ENCODE peak calls at places on chromosomes 16 and 17, in four cellular contexts. One of them, this sample, is unnamed.

GRCh38 chr17:44608732-44609435 is 47.4 kb upstream of the MEIOC start:
- DNase-seq in thoracic aorta: no peak
- DNase-seq in cardiac muscle cell: no peak
- DNase-seq in aorta: no peak
- DNase-seq in this sample: no peak

GRCh38 chr17:69232650-69233049 is 4.0 kb upstream of the ABCA10 start:
- DNase-seq in thoracic aorta: no peak
- DNase-seq in cardiac muscle cell: no peak
- DNase-seq in aorta: no peak
- DNase-seq in this sample: no peak

GRCh38 chr17:82258555-82258954 is 14.9 kb downstream of the CSNK1D start:
- DNase-seq in thoracic aorta: no peak
- DNase-seq in cardiac muscle cell: no peak
- DNase-seq in aorta: no peak
- DNase-seq in this sample: no peak

GRCh38 chr17:45677770-45678169 is 106.3 kb upstream of the CRHR1 start:
- DNase-seq in thoracic aorta: no peak
- DNase-seq in cardiac muscle cell: no peak
- DNase-seq in aorta: no peak
- DNase-seq in this sample: no peak

GRCh38 chr17:38926290-38927070 is 1.1 kb downstream of the LASP1NB start:
- DNase-seq in thoracic aorta: no peak
- DNase-seq in cardiac muscle cell: no peak
- DNase-seq in aorta: no peak
- DNase-seq in this sample: no peak

GRCh38 chr16:30805056-30805369 is 18.0 kb upstream of the ZNF629 start:
- DNase-seq in thoracic aorta: no peak
- DNase-seq in cardiac muscle cell: no peak
- DNase-seq in aorta: no peak
- DNase-seq in this sample: no peak

GRCh38 chr17:80663783-80664206 is 119.2 kb downstream of the RPTOR start:
- DNase-seq in thoracic aorta: no peak
- DNase-seq in cardiac muscle cell: no peak
- DNase-seq in aorta: peak; percentile 58
- DNase-seq in this sample: no peak

GRCh38 chr17:13792314-13792713 is 190.6 kb upstream of the HS3ST3A1 start:
- DNase-seq in thoracic aorta: no peak
- DNase-seq in cardiac muscle cell: peak; percentile 33
- DNase-seq in aorta: no peak
- DNase-seq in this sample: no peak

GRCh38 chr17:36001862-36002603 is 680 bp upstream of the CCL15 start:
- DNase-seq in thoracic aorta: no peak
- DNase-seq in cardiac muscle cell: peak; percentile 37
- DNase-seq in aorta: no peak
- DNase-seq in this sample: no peak

GRCh38 chr17:56441331-56441730 is 152.2 kb upstream of the NOG start:
- DNase-seq in thoracic aorta: no peak
- DNase-seq in cardiac muscle cell: no peak
- DNase-seq in aorta: no peak
- DNase-seq in this sample: no peak

GRCh38 chr17:59842901-59843652 is 49.7 kb downstream of the TUBD1 start:
- DNase-seq in thoracic aorta: no peak
- DNase-seq in cardiac muscle cell: no peak
- DNase-seq in aorta: peak; percentile 89
- DNase-seq in this sample: peak; percentile 82

GRCh38 chr16:2809149-2809760 is 7.8 kb upstream of the PRSS21 start:
- DNase-seq in thoracic aorta: no peak
- DNase-seq in cardiac muscle cell: no peak
- DNase-seq in aorta: no peak
- DNase-seq in this sample: no peak

GRCh38 chr17:41504126-41504977 is 1.1 kb downstream of the KRT13 start:
- DNase-seq in thoracic aorta: no peak
- DNase-seq in cardiac muscle cell: no peak
- DNase-seq in aorta: no peak
- DNase-seq in this sample: no peak

GRCh38 chr17:40486513-40487370 is 14.7 kb downstream of the TNS4 start:
- DNase-seq in thoracic aorta: no peak
- DNase-seq in cardiac muscle cell: no peak
- DNase-seq in aorta: no peak
- DNase-seq in this sample: no peak

GRCh38 chr17:56861899-56862298 is 27.9 kb downstream of the DGKE start:
- DNase-seq in thoracic aorta: no peak
- DNase-seq in cardiac muscle cell: no peak
- DNase-seq in aorta: no peak
- DNase-seq in this sample: no peak

GRCh38 chr16:5065813-5066212 is at the start of gene C16orf89:
- DNase-seq in thoracic aorta: no peak
- DNase-seq in cardiac muscle cell: no peak
- DNase-seq in aorta: no peak
- DNase-seq in this sample: no peak

GRCh38 chr17:9239821-9240658 is 218.7 kb downstream of the NTN1 start:
- DNase-seq in thoracic aorta: peak; percentile 40
- DNase-seq in cardiac muscle cell: peak; percentile 69
- DNase-seq in aorta: peak; percentile 88
- DNase-seq in this sample: peak; percentile 63

GRCh38 chr16:55323637-55324490 is at the start of gene IRX6:
- DNase-seq in thoracic aorta: no peak
- DNase-seq in cardiac muscle cell: peak; percentile 77
- DNase-seq in aorta: no peak
- DNase-seq in this sample: no peak

GRCh38 chr17:9285602-9286001 is 264.3 kb downstream of the NTN1 start:
- DNase-seq in thoracic aorta: no peak
- DNase-seq in cardiac muscle cell: no peak
- DNase-seq in aorta: no peak
- DNase-seq in this sample: no peak

GRCh38 chr16:27571433-27572306 is 21.7 kb downstream of the KATNIP start:
- DNase-seq in thoracic aorta: no peak
- DNase-seq in cardiac muscle cell: no peak
- DNase-seq in aorta: no peak
- DNase-seq in this sample: no peak
- H3K27me3 ChIP-seq in thoracic aorta: no peaks in the 10 kb centered on the region
- H3K27me3 ChIP-seq in cardiac muscle cell: no peaks in the 10 kb centered on the region
- H3K27me3 ChIP-seq in aorta: no peaks in the 10 kb centered on the region
- H3K27me3 ChIP-seq in this sample: no peaks in the 10 kb centered on the region

GRCh38 chr17:63279498-63280230 is 166.4 kb downstream of the CYB561 start:
- DNase-seq in thoracic aorta: no peak
- DNase-seq in cardiac muscle cell: no peak
- DNase-seq in aorta: no peak
- DNase-seq in this sample: no peak

GRCh38 chr17:63276821-63277220 is 169.3 kb downstream of the CYB561 start:
- DNase-seq in thoracic aorta: no peak
- DNase-seq in cardiac muscle cell: no peak
- DNase-seq in aorta: no peak
- DNase-seq in this sample: no peak

GRCh38 chr17:63277629-63278028 is 168.5 kb downstream of the CYB561 start:
- DNase-seq in thoracic aorta: no peak
- DNase-seq in cardiac muscle cell: no peak
- DNase-seq in aorta: no peak
- DNase-seq in this sample: no peak

GRCh38 chr17:63276376-63276775 is 169.7 kb downstream of the CYB561 start:
- DNase-seq in thoracic aorta: no peak
- DNase-seq in cardiac muscle cell: no peak
- DNase-seq in aorta: no peak
- DNase-seq in this sample: no peak

DNA sequence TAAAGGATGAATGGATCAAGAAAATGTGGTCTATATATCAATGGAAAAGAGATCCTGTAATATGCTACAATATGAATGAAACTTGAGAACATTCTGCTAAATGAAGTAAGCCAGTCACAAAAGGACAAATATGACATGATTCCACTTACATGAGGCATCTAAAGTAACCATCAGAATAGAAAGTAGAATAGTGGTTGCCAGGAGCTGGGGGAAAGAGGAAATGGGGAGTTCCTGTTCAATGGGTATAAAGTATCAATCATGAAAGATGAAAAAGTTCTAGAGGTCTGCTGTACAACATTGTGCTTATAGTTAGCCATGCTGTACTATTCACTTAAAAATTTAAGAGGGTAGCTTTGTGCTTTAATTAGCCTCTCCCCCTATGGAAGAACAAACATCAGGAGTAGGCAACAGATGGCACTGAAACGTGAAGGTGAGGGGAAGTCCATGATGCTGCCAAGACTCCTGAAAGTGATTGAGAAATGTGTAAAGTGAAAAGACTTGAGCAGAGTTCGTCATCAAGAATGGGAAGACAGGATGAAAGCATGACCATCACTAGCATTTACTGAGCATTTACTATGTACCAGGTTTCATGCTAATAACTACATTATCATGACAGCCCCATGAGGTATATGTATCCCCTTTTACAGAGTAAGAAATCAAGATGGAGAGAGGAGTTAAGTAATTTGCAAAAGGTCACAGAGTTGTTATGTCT is 167.2 kb downstream of the CYB561 start:
- DNase-seq in thoracic aorta: no peak
- DNase-seq in cardiac muscle cell: no peak
- DNase-seq in aorta: no peak
- DNase-seq in this sample: no peak
- H3K27me3 ChIP-seq in thoracic aorta: no peaks in the 10 kb centered on the region
- H3K27me3 ChIP-seq in cardiac muscle cell: no peaks in the 10 kb centered on the region
- H3K27me3 ChIP-seq in aorta: no peaks in the 10 kb centered on the region
- H3K27me3 ChIP-seq in this sample: no peaks in the 10 kb centered on the region

DNA sequence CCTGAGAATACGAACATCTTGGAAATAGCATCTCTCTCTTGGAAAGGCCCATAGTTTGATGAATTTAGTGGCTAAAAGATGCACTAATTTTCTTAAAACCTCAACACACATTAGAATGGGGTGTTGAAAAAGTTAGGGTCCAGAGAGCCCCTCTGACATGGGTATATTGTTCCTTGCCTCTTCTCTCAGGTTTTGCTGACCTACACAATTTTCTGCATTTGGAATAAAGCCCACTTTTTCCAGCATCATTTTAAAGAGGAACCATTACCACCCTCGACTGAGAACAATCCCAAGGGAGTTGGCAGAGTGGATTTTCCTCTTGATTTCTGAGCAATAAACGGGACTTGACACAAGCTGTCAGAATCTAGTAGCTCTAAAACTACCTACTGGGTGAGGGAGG is 156.1 kb downstream of the PMP22 start:
- DNase-seq in thoracic aorta: no peak
- DNase-seq in cardiac muscle cell: no peak
- DNase-seq in aorta: no peak
- DNase-seq in this sample: no peak
- H3K27me3 ChIP-seq in thoracic aorta: no peaks in the 10 kb centered on the region
- H3K27me3 ChIP-seq in cardiac muscle cell: no peaks in the 10 kb centered on the region
- H3K27me3 ChIP-seq in aorta: no peaks in the 10 kb centered on the region
- H3K27me3 ChIP-seq in this sample: no peaks in the 10 kb centered on the region

GRCh38 chr16:842061-842476 is 41.5 kb upstream of the GNG13 start:
- DNase-seq in thoracic aorta: no peak
- DNase-seq in cardiac muscle cell: no peak
- DNase-seq in aorta: no peak
- DNase-seq in this sample: no peak

GRCh38 chr16:841455-842060 is 41.0 kb upstream of the GNG13 start:
- DNase-seq in thoracic aorta: no peak
- DNase-seq in cardiac muscle cell: no peak
- DNase-seq in aorta: no peak
- DNase-seq in this sample: no peak

GRCh38 chr16:838741-839140 is 38.2 kb upstream of the GNG13 start:
- DNase-seq in thoracic aorta: no peak
- DNase-seq in cardiac muscle cell: no peak
- DNase-seq in aorta: no peak
- DNase-seq in this sample: no peak

GRCh38 chr16:840561-841454 is 40.3 kb upstream of the GNG13 start:
- DNase-seq in thoracic aorta: no peak
- DNase-seq in cardiac muscle cell: no peak
- DNase-seq in aorta: no peak
- DNase-seq in this sample: no peak

DNA sequence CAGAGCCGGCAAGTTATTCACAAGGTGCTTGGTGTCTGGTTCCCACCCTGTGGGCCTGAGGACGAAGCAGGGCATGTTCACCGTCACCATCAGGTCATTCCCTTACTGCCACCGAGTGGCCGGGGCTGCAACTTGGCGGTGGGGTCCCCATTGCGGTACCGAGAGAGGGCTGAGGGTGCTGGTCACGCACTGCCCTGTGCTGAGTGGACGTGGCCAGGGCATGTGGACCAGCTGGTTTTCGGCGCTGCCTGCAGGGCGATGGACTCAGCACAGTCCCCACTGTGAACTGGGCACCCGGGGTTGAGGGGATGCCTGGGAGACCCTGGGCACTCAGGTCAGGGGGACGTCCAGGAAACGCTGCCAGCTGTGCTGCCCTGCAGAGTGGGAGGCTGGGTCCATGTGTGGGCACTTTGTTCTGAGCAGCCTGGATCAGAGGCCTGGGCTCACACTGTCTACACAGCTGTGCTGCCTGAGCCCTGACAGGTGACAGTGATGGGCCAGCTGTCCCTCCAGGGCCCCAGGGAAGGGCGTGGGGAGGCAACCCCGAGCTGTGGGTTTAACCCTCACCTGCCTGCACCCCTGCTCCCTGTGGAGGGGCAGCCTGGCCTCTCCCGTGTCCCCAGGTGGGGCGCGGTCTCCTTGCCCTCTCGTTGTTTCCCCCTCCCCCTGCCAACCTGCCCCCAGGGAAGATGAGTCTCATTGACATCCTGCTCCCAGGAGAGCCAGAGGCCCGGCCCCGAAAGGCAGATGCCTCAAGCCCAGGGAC is 39.3 kb upstream of the GNG13 start:
- DNase-seq in thoracic aorta: no peak
- DNase-seq in cardiac muscle cell: no peak
- DNase-seq in aorta: peak; percentile 31
- DNase-seq in this sample: no peak
- H3K27me3 ChIP-seq in thoracic aorta: no peaks in the 10 kb centered on the region
- H3K27me3 ChIP-seq in cardiac muscle cell: no peaks in the 10 kb centered on the region
- H3K27me3 ChIP-seq in aorta: no peaks in the 10 kb centered on the region
- H3K27me3 ChIP-seq in this sample: no peaks in the 10 kb centered on the region

DNA sequence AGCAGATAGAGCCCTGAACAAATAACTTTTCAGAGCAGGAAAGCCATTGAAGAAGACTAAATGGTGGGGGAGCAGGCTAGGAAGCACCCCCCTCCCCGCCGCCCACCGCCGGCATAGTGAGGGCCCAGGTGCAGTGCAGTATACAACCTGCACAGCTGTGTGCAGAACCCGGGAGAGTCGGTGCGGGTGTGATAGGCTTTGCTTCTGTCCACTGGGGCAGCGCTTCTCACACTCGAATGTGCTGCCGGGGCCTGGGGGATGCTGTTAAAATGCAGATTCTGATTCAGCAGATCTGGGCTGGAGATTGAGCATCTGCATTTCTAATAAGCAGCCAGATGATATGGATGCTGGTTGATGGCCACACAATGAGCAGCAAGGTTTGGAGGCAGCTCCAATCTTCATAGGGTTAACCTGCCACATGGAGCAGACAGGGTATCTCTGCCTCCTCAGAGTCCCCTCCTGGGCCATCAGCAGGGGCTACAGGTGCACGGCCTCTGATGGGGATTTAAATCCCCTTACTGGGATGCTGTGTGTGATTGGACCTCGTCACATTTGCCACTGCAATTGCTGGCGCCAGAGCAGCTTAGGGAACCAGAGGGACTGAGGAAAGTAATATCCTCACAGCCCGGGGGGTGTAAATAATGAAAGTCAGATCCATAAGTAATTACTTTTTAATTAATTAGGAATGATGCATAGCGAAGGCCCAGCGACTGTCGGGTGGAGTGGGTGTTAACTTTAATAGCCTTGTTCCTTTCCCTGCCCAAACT is 172.0 kb upstream of the RPL38 start:
- DNase-seq in thoracic aorta: no peak
- DNase-seq in cardiac muscle cell: no peak
- DNase-seq in aorta: no peak
- DNase-seq in this sample: no peak
- H3K27me3 ChIP-seq in thoracic aorta: no peaks in the 10 kb centered on the region
- H3K27me3 ChIP-seq in cardiac muscle cell: no peaks in the 10 kb centered on the region
- H3K27me3 ChIP-seq in aorta: no peaks in the 10 kb centered on the region
- H3K27me3 ChIP-seq in this sample: no peaks in the 10 kb centered on the region